ENCODE peak calls at places on chromosomes 3 and 15, in four cellular contexts. V is H9, Y is mesenchymal stem cell, C is mesendoderm. U is an unnamed sample.

GRCh38 chr3:196585044-196585757 is 16.7 kb downstream of the FBXO45 start:
- DNase-seq in V (no peak), Y (no peak), C (no peak), U (no peak)

GRCh38 chr15:38300395-38300794 is 47.8 kb downstream of the SPRED1 start:
- DNase-seq in V (no peak), Y (no peak), C (no peak), U (peak)

GRCh38 chr3:143239026-143239425 is 119.5 kb downstream of the CHST2 start:
- DNase-seq in V (no peak), Y (no peak), C (no peak), U (peak)

GRCh38 chr15:64842099-64842940 is 605 bp downstream of the PLEKHO2 start:
- DNase-seq in V (no peak), Y (peak), C (peak), U (peak)

GRCh38 chr3:46693038-46693896 is at the start of gene ALS2CL:
- DNase-seq in V (peak), Y (peak), C (peak), U (no peak)

GRCh38 chr15:82545002-82545401 is 4.7 kb upstream of the RPS17 start:
- DNase-seq in V (no peak), Y (no peak), C (no peak), U (no peak)

GRCh38 chr3:169510378-169510777 is 153.1 kb downstream of the MECOM start:
- DNase-seq in V (no peak), Y (no peak), C (peak), U (no peak)

GRCh38 chr3:150223568-150223967 is 184.5 kb upstream of the TSC22D2 start:
- DNase-seq in V (no peak), Y (no peak), C (no peak), U (no peak)

GRCh38 chr15:100114100-100114499 is 227.7 kb downstream of the ADAMTS17 start:
- DNase-seq in V (no peak), Y (peak), C (no peak), U (peak)

GRCh38 chr15:59294574-59294960 is 78.1 kb downstream of the MYO1E start:
- DNase-seq in V (no peak), Y (no peak), C (peak), U (no peak)

GRCh38 chr3:124257332-124257864 is 265.5 kb upstream of the ROPN1 start:
- DNase-seq in V (no peak), Y (no peak), C (no peak), U (no peak)

GRCh38 chr3:112365636-112366035 is 32.7 kb downstream of the CD200 start:
- DNase-seq in V (no peak), Y (no peak), C (peak), U (no peak)

GRCh38 chr3:157201648-157202278 is 41.8 kb upstream of the CCNL1 start:
- DNase-seq in V (no peak), Y (peak), C (peak), U (peak)

GRCh38 chr3:181267312-181267711 is 277.8 kb upstream of the DNAJC19 start:
- DNase-seq in V (no peak), Y (no peak), C (no peak), U (no peak)

GRCh38 chr15:99432271-99433025 is 133.3 kb upstream of the MEF2A start:
- DNase-seq in V (no peak), Y (no peak), C (no peak), U (no peak)

GRCh38 chr3:115401298-115401697 is 222.0 kb upstream of the GAP43 start:
- DNase-seq in V (no peak), Y (peak), C (peak), U (peak)

GRCh38 chr3:72004749-72005292 is 219.9 kb upstream of the PROK2 start:
- DNase-seq in V (no peak), Y (no peak), C (no peak), U (peak)

GRCh38 chr3:129238945-129239705 is 10.3 kb upstream of the COPG1 start:
- DNase-seq in V (no peak), Y (peak), C (no peak), U (peak)

GRCh38 chr15:35043380-35044095 is 41.6 kb downstream of the NANOGP8 start:
- DNase-seq in V (no peak), Y (no peak), C (no peak), U (no peak)

GRCh38 chr3:58349792-58350626 is 17.3 kb downstream of the PXK start:
- DNase-seq in V (no peak), Y (no peak), C (no peak), U (no peak)

GRCh38 chr3:184652465-184652864 is 59.4 kb downstream of the MAGEF1 start:
- DNase-seq in V (no peak), Y (no peak), C (no peak), U (no peak)
- H3K23ac ChIP-seq in V (no peak), Y (no peak), C (no peak), U (no peak)

DNA sequence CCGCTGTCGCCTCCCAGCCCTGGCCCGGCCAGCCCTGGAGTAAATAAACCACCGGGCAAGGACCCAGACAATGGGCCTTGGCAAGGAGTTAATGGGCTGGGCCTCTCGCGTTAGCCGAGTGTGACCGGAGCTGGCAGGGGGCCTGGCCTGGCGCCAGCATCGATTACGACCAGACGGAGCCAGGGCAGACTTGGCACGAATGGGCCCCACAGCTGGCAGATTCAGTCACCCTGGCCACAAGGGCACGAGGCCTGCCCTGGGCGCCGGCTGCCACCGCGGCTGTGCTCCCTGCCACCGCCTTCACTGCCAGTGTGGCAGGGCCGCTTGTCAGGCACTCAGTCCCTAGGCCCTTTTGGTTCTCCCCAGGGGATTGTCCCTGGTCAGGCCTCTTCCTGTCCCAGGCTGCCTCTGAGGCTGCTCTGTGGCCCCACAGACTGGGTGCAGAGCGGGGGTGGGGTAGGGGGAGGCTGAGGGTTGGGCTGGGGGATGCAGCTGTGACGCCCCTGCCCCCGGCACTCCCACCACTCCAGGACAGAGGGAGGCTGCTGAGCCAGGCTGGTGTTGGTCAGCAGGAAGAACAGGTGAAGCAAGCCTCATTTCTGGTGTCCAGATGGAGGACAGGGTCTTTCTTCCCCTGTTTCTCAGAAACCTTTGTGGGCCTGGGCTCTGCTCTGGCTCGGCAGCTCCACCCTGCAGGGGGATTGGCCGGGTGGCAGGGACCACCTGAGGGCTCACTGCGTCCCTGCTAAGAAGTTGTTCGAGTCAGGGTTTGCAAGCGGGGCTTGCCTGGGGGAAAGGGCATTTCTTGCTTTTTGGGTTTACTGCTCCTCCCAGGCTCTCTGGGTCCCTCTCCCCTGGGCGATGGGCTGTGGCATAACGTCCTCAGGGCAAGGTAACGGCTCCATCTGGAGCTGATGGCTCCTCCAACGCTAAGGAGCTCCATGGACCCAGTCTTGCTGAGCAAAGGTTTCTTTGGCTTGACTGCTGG is 30.5 kb upstream of the SRP14 start:
- DNase-seq in V (peak), Y (no peak), C (peak), U (no peak)
- H3K23ac ChIP-seq in V (no peak), Y (no peak), C (no peak), U (peak)

GRCh38 chr15:40430271-40430805 is 10.4 kb upstream of the BAHD1 start:
- DNase-seq in V (peak), Y (no peak), C (peak), U (peak)

GRCh38 chr15:40427188-40427587 is 13.6 kb upstream of the BAHD1 start:
- DNase-seq in V (no peak), Y (no peak), C (no peak), U (no peak)

GRCh38 chr15:40428183-40428582 is 12.6 kb upstream of the BAHD1 start:
- DNase-seq in V (no peak), Y (no peak), C (no peak), U (no peak)

GRCh38 chr15:40425681-40426080 is 15.1 kb upstream of the BAHD1 start:
- DNase-seq in V (no peak), Y (no peak), C (no peak), U (no peak)

DNA sequence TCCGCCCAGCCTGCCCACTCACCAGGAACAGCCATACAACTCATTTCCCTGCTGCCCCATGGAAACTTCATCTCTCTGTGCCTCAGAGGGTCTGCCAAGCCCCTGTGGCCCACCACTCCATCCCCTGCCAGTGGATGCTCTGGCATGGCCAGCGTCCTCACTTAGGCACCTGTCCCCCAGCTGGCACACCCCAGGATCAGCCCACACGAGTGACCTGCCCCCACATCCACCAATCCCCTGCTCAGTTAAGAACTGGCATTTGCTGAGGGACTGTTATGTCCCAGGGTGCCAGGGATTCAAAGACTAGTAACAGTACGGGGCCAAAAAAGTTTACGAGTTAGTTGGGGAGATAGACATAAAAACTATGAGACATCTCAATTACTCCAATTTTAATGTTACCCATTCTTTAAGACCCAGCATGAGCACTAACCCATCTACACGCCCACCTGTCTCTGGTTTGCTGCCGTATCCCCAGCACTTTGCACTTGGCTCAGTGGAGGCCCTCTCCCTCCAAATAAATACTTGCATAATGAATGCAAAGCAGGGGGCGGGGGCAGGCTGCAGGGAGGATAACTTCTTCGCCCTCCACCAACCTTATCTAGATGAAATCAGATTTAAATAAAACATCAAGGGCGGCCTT is 11.6 kb upstream of the BAHD1 start:
- DNase-seq in V (no peak), Y (no peak), C (no peak), U (no peak)
- H3K23ac ChIP-seq in V (no peak), Y (no peak), C (no peak), U (no peak)

DNA sequence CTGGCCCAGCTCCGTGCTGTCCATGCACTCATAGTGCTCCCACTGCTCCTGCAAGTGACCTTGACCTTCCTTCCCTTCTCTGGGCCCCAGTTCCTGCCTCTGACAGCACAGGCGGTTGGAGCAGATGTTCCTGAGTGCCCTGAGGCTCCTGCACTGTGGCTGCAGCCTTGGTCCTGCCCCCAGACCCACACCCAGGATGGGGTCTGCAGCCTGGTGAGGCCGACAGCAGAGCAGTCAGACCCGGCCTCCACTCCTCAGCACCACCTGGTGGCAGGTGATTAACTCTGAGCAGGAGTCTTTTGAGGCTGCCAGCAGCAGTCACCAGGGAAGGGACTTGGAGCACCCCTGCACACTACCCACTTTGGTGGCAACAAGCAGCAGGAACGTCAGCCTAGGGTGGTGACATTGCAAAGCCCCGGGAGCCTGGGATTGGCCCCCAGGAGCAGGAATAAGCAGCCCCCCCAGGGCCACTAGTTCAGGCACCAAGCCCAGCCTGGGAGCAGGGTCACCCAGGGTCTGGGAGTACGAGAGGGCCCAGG is 64.6 kb downstream of the CYP11A1 start:
- DNase-seq in V (peak), Y (no peak), C (peak), U (no peak)
- H3K23ac ChIP-seq in V (no peak), Y (no peak), C (no peak), U (no peak)

GRCh38 chr3:50341996-50342732 is 1.5 kb upstream of the RASSF1 start:
- DNase-seq in V (no peak), Y (no peak), C (no peak), U (no peak)
- H3K23ac ChIP-seq in V (no peak), Y (no peak), C (no peak), U (no peak)

GRCh38 chr15:101492752-101493692 is 3.5 kb upstream of the PCSK6 start:
- DNase-seq in V (no peak), Y (no peak), C (no peak), U (no peak)

GRCh38 chr15:101491739-101492640 is 2.5 kb upstream of the PCSK6 start:
- DNase-seq in V (no peak), Y (no peak), C (no peak), U (no peak)

GRCh38 chr15:101490408-101490891 is 943 bp upstream of the PCSK6 start:
- DNase-seq in V (no peak), Y (no peak), C (no peak), U (no peak)

GRCh38 chr15:101489633-101490407 is at the start of gene PCSK6:
- DNase-seq in V (peak), Y (no peak), C (no peak), U (no peak)

GRCh38 chr15:101490922-101491738 is 1.6 kb upstream of the PCSK6 start:
- DNase-seq in V (no peak), Y (no peak), C (no peak), U (no peak)
- H3K23ac ChIP-seq in V (no peak), Y (no peak), C (no peak), U (no peak)

GRCh38 chr3:186209810-186210752 is 101.2 kb upstream of the ETV5 start:
- DNase-seq in V (peak), Y (peak), C (peak), U (peak)
- H3K23ac ChIP-seq in V (no peak), Y (no peak), C (no peak), U (peak)

U was measured in IMR-90.